ENCODE peak calls at places on chromosome 10, in five cellular contexts. J is astrocyte of the spinal cord, O is fibroblast of mammary gland, W is cardiac fibroblast, Z is AG04450. N is an unnamed sample.

GRCh38 chr10:100827819-100828743 is 82.7 kb downstream of the PAX2 start:
- DNase-seq in J (no peak), O (no peak), W (no peak), Z (no peak), N (no peak)

GRCh38 chr10:78543749-78544446 is 510.2 kb downstream of the RPS24 start:
- DNase-seq in J (peak), O (peak), W (peak), Z (peak), N (peak)

GRCh38 chr10:1395025-1395981 is 339.1 kb downstream of the WDR37 start:
- DNase-seq in J (no peak), O (no peak), W (no peak), Z (no peak), N (no peak)

GRCh38 chr10:21406595-21407218 is 118.8 kb downstream of the SKIDA1 start:
- DNase-seq in J (peak), O (peak), W (peak), Z (no peak), N (peak)

GRCh38 chr10:79059859-79060379 is 8.8 kb upstream of the ZMIZ1 start:
- DNase-seq in J (no peak), O (no peak), W (no peak), Z (no peak), N (no peak)

GRCh38 chr10:1163204-1163660 is 107.0 kb downstream of the WDR37 start:
- DNase-seq in J (no peak), O (no peak), W (no peak), Z (no peak), N (no peak)

GRCh38 chr10:60235001-60235400 is 154.7 kb downstream of the ANK3 start:
- DNase-seq in J (peak), O (peak), W (peak), Z (no peak), N (peak)

GRCh38 chr10:77899080-77899477 is 27.5 kb downstream of the DLG5 start:
- DNase-seq in J (peak), O (peak), W (peak), Z (no peak), N (peak)

GRCh38 chr10:91032614-91033248 is 111.8 kb upstream of the ANKRD1 start:
- DNase-seq in J (no peak), O (peak), W (peak), Z (no peak), N (no peak)

GRCh38 chr10:125158528-125159485 is 1.6 kb downstream of the CTBP2 start:
- DNase-seq in J (peak), O (peak), W (peak), Z (no peak), N (no peak)

GRCh38 chr10:70145666-70146488 is 623 bp downstream of the TYSND1 start:
- DNase-seq in J (peak), O (peak), W (peak), Z (no peak), N (no peak)

GRCh38 chr10:47101807-47102206 is 190.6 kb downstream of the PTPN20 start:
- DNase-seq in J (no peak), O (no peak), W (peak), Z (no peak), N (no peak)

GRCh38 chr10:78750418-78750817 is 318.3 kb upstream of the ZMIZ1 start:
- DNase-seq in J (peak), O (no peak), W (no peak), Z (no peak), N (no peak)

GRCh38 chr10:48258083-48258482 is 16.4 kb downstream of the FRMPD2 start:
- DNase-seq in J (no peak), O (no peak), W (no peak), Z (no peak), N (no peak)

GRCh38 chr10:7260412-7260900 is 150.4 kb downstream of the SFMBT2 start:
- DNase-seq in J (peak), O (peak), W (peak), Z (peak), N (peak)

GRCh38 chr10:13729959-13730358 is 143.2 kb downstream of the PRPF18 start:
- DNase-seq in J (no peak), O (no peak), W (no peak), Z (no peak), N (no peak)

GRCh38 chr10:13707156-13707881 is 120.6 kb downstream of the PRPF18 start:
- DNase-seq in J (peak), O (peak), W (peak), Z (peak), N (peak)

GRCh38 chr10:21517134-21517982 is 8.1 kb downstream of the SKIDA1 start:
- DNase-seq in J (peak), O (peak), W (peak), Z (no peak), N (no peak)

GRCh38 chr10:73799899-73800559 is 11.4 kb downstream of the NDST2 start:
- DNase-seq in J (no peak), O (no peak), W (no peak), Z (no peak), N (no peak)

GRCh38 chr10:14673189-14673947 is 101.3 kb downstream of the FAM107B start:
- DNase-seq in J (no peak), O (peak), W (no peak), Z (no peak), N (no peak)

GRCh38 chr10:79068203-79068561 is 584 bp upstream of the ZMIZ1 start:
- DNase-seq in J (no peak), O (no peak), W (no peak), Z (no peak), N (no peak)

GRCh38 chr10:119502214-119502613 is 40.3 kb downstream of the RGS10 start:
- DNase-seq in J (no peak), O (no peak), W (no peak), Z (no peak), N (no peak)

GRCh38 chr10:124414077-124414476 is 4.6 kb downstream of the OAT start:
- DNase-seq in J (peak), O (peak), W (peak), Z (no peak), N (peak)

GRCh38 chr10:26169466-26169865 is 47.1 kb upstream of the GAD2 start:
- DNase-seq in J (no peak), O (no peak), W (no peak), Z (no peak), N (no peak)

GRCh38 chr10:71646592-71647292 is 72.8 kb downstream of the C10orf105 start:
- DNase-seq in J (no peak), O (no peak), W (no peak), Z (no peak), N (no peak)

GRCh38 chr10:119667562-119668328 is 16.6 kb downstream of the BAG3 start:
- DNase-seq in J (peak), O (peak), W (peak), Z (peak), N (peak)

GRCh38 chr10:44650576-44651394 is 260.4 kb upstream of the TMEM72 start:
- DNase-seq in J (no peak), O (peak), W (peak), Z (no peak), N (no peak)
- H3K4me3 ChIP-seq in J (no peak), O (no peak), W (no peak), Z (no peak), N (no peak)

DNA sequence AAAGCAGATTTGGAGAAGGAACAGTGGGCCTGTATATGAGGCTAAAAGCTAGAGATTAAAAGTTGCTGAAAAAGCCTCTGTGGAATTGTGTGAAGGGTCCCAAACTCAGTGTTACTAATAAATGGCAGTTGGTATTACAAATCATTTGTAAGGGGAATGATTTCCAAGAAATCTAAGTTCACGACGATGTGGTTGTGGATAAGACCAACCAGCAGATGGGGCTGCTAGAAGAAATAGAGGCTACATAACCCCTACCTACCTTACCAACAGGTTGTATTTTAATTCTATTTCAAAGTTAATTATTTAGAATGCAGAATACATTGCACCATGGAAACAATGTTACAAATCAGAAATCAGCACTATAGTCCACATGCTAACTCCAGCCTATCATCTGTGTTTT is 377.1 kb downstream of the HPSE2 start:
- DNase-seq in J (no peak), O (peak), W (no peak), Z (no peak), N (no peak)
- TF ChIP-seq CTCF in J (no peak), O (peak), W (no peak), Z (peak), N (no peak)

GRCh38 chr10:34213193-34213804 is 601.8 kb downstream of the PARD3 start:
- DNase-seq in J (no peak), O (no peak), W (no peak), Z (no peak), N (no peak)
- H3K4me3 ChIP-seq in J (no peak), O (no peak), W (no peak), Z (no peak), N (no peak)

GRCh38 chr10:99532194-99532593 is 548 bp upstream of the NKX2-3 start:
- DNase-seq in J (no peak), O (no peak), W (no peak), Z (no peak), N (no peak)
- TF ChIP-seq CTCF in J (no peak), O (no peak), W (no peak), Z (no peak), N (no peak)